ENCODE peak calls at places on chromosomes 2 and 18, in five cellular contexts. L, P, J, E and N are unnamed samples. For H3K27me3, the result is how much of the 10 kb centered on the place peaks cover.

GRCh38 chr2:29767606-29768335 is 153.6 kb downstream of the ALK start:
- DNase-seq in L (no peak), P (no peak), J (no peak), E (no peak), N (no peak)

GRCh38 chr2:58569460-58570185 is 328.5 kb upstream of the FANCL start:
- DNase-seq in L (no peak), P (no peak), J (no peak), E (no peak), N (no peak)

GRCh38 chr2:60439219-60439974 is 114.1 kb downstream of the BCL11A start:
- DNase-seq in L (peak), P (peak), J (no peak), E (peak), N (no peak)

GRCh38 chr2:54864727-54865126 is 141.3 kb downstream of the EML6 start:
- DNase-seq in L (no peak), P (no peak), J (no peak), E (no peak), N (no peak)

GRCh38 chr2:237202288-237203030 is 116.8 kb downstream of the COPS8 start:
- DNase-seq in L (no peak), P (no peak), J (no peak), E (no peak), N (no peak)

GRCh38 chr2:96506907-96507240 is 1.7 kb upstream of the NEURL3 start:
- DNase-seq in L (no peak), P (no peak), J (no peak), E (no peak), N (no peak)

GRCh38 chr2:239723486-239724193 is 301.5 kb downstream of the NDUFA10 start:
- DNase-seq in L (no peak), P (no peak), J (peak), E (peak), N (peak)

GRCh38 chr2:19654310-19655090 is 247.3 kb downstream of the TTC32 start:
- DNase-seq in L (no peak), P (no peak), J (no peak), E (no peak), N (no peak)

GRCh38 chr2:177983183-177983788 is 89.3 kb downstream of the PDE11A start:
- DNase-seq in L (no peak), P (peak), J (no peak), E (no peak), N (no peak)

DNA sequence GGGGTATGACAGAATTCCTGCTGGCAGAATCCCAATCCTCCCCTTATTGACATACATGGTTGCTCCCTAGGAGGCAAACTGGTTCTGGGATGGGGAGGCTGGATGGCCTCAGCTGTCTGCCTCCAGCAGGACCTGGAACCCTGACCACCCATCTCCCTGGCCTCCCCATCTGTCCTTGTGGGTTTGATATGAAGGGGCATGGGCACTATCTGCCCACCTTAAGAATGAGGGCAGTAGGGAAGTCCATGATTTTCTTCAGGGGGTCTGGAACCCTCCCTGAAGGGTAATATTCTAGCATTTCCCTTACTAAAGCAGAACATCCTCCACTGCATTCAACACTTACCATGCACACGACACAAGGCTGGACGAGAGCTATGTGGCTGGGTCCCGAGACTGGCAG is 113.6 kb downstream of the VAPA start:
- DNase-seq in L (no peak), P (no peak), J (peak), E (no peak), N (no peak)
- H3K27me3 ChIP-seq in L (under half), P (under half), J (under half), E (under half), N (under half)

DNA sequence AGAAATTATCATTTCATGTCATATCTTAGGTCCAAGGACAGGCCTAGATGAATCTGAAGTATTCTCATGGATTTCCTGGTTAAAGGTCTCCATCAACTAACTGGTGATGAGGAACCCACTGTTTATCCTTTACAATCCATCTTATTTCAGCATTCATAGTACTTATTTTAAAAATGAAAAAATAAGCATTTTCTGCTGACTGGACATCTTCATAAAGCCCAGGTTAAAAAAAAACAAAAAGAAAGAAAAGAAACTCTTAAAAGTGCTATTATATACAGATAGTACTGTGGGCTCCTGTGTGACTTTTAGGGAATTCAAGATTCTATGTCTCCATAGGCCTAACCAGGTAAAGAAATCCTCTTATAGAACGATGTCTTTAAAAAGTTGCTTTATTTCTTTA is 7.1 kb downstream of the ERBB4 start:
- DNase-seq in L (no peak), P (no peak), J (no peak), E (no peak), N (no peak)
- H3K27ac ChIP-seq in L (no peak), P (no peak), J (no peak), E (no peak), N (no peak)

GRCh38 chr2:73285162-73285739 is 973 bp upstream of the FBXO41 start:
- DNase-seq in L (no peak), P (peak), J (no peak), E (peak), N (peak)
- H3K4me3 ChIP-seq in L (peak), P (no peak), J (no peak), E (peak), N (peak)

DNA sequence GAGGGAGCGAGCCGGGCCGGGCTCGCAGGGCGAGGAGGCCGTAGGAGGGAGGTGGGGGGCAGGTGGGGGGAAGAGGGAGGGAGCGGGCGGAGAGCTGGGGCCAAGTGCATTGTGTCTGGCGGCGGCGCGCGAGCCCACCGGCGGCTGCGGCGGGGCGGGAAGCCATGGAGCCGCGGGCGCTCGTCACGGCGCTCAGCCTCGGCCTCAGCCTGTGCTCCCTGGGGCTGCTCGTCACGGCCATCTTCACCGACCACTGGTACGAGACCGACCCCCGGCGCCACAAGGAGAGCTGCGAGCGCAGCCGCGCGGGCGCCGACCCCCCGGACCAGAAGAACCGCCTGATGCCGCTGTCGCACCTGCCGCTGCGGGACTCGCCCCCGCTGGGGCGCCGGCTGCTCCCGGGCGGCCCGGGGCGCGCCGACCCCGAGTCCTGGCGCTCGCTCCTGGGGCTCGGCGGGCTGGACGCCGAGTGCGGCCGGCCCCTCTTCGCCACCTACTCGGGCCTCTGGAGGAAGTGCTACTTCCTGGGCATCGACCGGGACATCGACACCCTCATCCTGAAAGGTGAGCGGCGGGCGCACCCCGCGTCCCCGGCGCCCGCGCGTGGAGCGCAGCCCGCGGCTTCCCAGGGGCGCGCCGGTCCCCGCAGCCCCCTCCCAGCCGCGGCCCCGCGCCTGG is at the start of gene TMEM178A:
- DNase-seq in L (no peak), P (no peak), J (no peak), E (no peak), N (peak)
- H3K27me3 ChIP-seq in L (under half), P (half or more), J (under half), E (half or more), N (under half)

DNA sequence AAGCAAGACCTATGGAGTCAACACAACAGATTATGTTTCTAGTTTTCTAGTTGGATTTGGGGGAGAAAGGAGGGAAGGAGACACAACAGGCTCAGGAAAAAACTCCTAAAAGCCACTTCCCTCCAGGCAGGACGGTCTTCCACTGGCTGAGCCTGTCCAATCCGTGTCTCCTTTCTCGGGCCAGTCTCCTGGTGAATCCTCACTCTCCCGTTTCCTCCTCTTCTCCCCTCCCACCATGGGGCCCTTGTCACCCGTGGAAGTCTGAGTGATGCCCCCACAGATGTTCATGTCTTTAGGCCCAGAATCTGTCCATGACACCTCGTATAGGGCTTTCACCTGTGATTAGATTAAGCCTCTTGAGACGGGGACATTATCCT is 193.5 kb downstream of the ZFP36L2 start:
- DNase-seq in L (no peak), P (no peak), J (peak), E (no peak), N (no peak)
- H3K27ac ChIP-seq in L (peak), P (peak), J (peak), E (no peak), N (no peak)

GRCh38 chr18:60249388-60249787 is 123.2 kb downstream of the MC4R start:
- DNase-seq in L (no peak), P (no peak), J (no peak), E (no peak), N (no peak)
- H3K4me3 ChIP-seq in L (no peak), P (no peak), J (no peak), E (no peak), N (no peak)

GRCh38 chr2:171451074-171451473 is 17.0 kb downstream of the DCAF17 start:
- DNase-seq in L (no peak), P (no peak), J (no peak), E (no peak), N (no peak)

GRCh38 chr2:171447675-171448074 is 13.6 kb downstream of the DCAF17 start:
- DNase-seq in L (no peak), P (no peak), J (no peak), E (no peak), N (no peak)
- H3K27me3 ChIP-seq in L (under half), P (under half), J (under half), E (under half), N (under half)